ENCODE peak calls at places on chromosomes 4 and X, in eight cellular contexts. One of them, this sample, is unnamed.

GRCh38 chr4:98630804-98631454 is 27.5 kb downstream of the TSPAN5 start:
- DNase-seq in pancreas: no peak
- DNase-seq in A549: no peak
- DNase-seq in IMR-90: peak; percentile 13
- DNase-seq in uterus: no peak
- DNase-seq in AG04449: no peak
- DNase-seq in thoracic aorta: no peak
- DNase-seq in foreskin fibroblast: peak; percentile 59
- DNase-seq in this sample: no peak

GRCh38 chrX:17860179-17860780 is 818 bp downstream of the RAI2 start:
- DNase-seq in pancreas: peak; percentile 30
- DNase-seq in A549: no peak
- DNase-seq in IMR-90: no peak
- DNase-seq in uterus: peak; percentile 34
- DNase-seq in AG04449: no peak
- DNase-seq in thoracic aorta: no peak
- DNase-seq in foreskin fibroblast: peak; percentile 39
- DNase-seq in this sample: no peak

GRCh38 chr4:61468091-61468720 is 268.1 kb downstream of the ADGRL3 start:
- DNase-seq in pancreas: no peak
- DNase-seq in A549: peak; percentile 1
- DNase-seq in IMR-90: peak; percentile 58
- DNase-seq in uterus: no peak
- DNase-seq in AG04449: no peak
- DNase-seq in thoracic aorta: no peak
- DNase-seq in foreskin fibroblast: peak; percentile 44
- DNase-seq in this sample: peak; percentile 45

GRCh38 chrX:67503453-67503852 is 40.4 kb upstream of the AR start:
- DNase-seq in pancreas: no peak
- DNase-seq in A549: no peak
- DNase-seq in IMR-90: no peak
- DNase-seq in uterus: no peak
- DNase-seq in AG04449: no peak
- DNase-seq in thoracic aorta: no peak
- DNase-seq in foreskin fibroblast: no peak
- DNase-seq in this sample: no peak

GRCh38 chrX:42119076-42119475 is 195.7 kb upstream of the CASK start:
- DNase-seq in pancreas: no peak
- DNase-seq in A549: peak; percentile 86
- DNase-seq in IMR-90: peak; percentile 72
- DNase-seq in uterus: no peak
- DNase-seq in AG04449: no peak
- DNase-seq in thoracic aorta: no peak
- DNase-seq in foreskin fibroblast: peak; percentile 69
- DNase-seq in this sample: peak; percentile 94

GRCh38 chr4:181959121-181959520 is 284.1 kb upstream of the TENM3 start:
- DNase-seq in pancreas: no peak
- DNase-seq in A549: peak; percentile 25
- DNase-seq in IMR-90: peak; percentile 89
- DNase-seq in uterus: no peak
- DNase-seq in AG04449: peak; percentile 65
- DNase-seq in thoracic aorta: no peak
- DNase-seq in foreskin fibroblast: peak; percentile 87
- DNase-seq in this sample: peak; percentile 63

GRCh38 chrX:41716217-41716616 is 7.8 kb upstream of the GPR82 start:
- DNase-seq in pancreas: no peak
- DNase-seq in A549: no peak
- DNase-seq in IMR-90: no peak
- DNase-seq in uterus: no peak
- DNase-seq in AG04449: no peak
- DNase-seq in thoracic aorta: no peak
- DNase-seq in foreskin fibroblast: no peak
- DNase-seq in this sample: no peak

GRCh38 chr4:88275516-88275915 is 8.8 kb downstream of the PPM1K start:
- DNase-seq in pancreas: no peak
- DNase-seq in A549: no peak
- DNase-seq in IMR-90: peak; percentile 11
- DNase-seq in uterus: no peak
- DNase-seq in AG04449: no peak
- DNase-seq in thoracic aorta: no peak
- DNase-seq in foreskin fibroblast: peak; percentile 37
- DNase-seq in this sample: no peak

GRCh38 chr4:176404591-176404990 is 84.8 kb downstream of the SPCS3 start:
- DNase-seq in pancreas: no peak
- DNase-seq in A549: peak; percentile 17
- DNase-seq in IMR-90: peak; percentile 86
- DNase-seq in uterus: no peak
- DNase-seq in AG04449: no peak
- DNase-seq in thoracic aorta: no peak
- DNase-seq in foreskin fibroblast: peak; percentile 84
- DNase-seq in this sample: peak; percentile 48

GRCh38 chrX:24494544-24495113 is 29.5 kb downstream of the PDK3 start:
- DNase-seq in pancreas: no peak
- DNase-seq in A549: peak; percentile 74
- DNase-seq in IMR-90: peak; percentile 80
- DNase-seq in uterus: no peak
- DNase-seq in AG04449: peak; percentile 24
- DNase-seq in thoracic aorta: no peak
- DNase-seq in foreskin fibroblast: peak; percentile 49
- DNase-seq in this sample: peak; percentile 83

GRCh38 chr4:24559889-24560288 is 24.5 kb downstream of the DHX15 start:
- DNase-seq in pancreas: no peak
- DNase-seq in A549: peak; percentile 20
- DNase-seq in IMR-90: peak; percentile 61
- DNase-seq in uterus: no peak
- DNase-seq in AG04449: no peak
- DNase-seq in thoracic aorta: no peak
- DNase-seq in foreskin fibroblast: peak; percentile 77
- DNase-seq in this sample: peak; percentile 61

GRCh38 chr4:83962492-83962891 is 426.6 kb downstream of the GPAT3 start:
- DNase-seq in pancreas: no peak
- DNase-seq in A549: no peak
- DNase-seq in IMR-90: no peak
- DNase-seq in uterus: no peak
- DNase-seq in AG04449: no peak
- DNase-seq in thoracic aorta: no peak
- DNase-seq in foreskin fibroblast: no peak
- DNase-seq in this sample: no peak

GRCh38 chr4:38673109-38673978 is 9.3 kb downstream of the KLF3 start:
- DNase-seq in pancreas: peak; percentile 68
- DNase-seq in A549: peak; percentile 69
- DNase-seq in IMR-90: no peak
- DNase-seq in uterus: peak; percentile 63
- DNase-seq in AG04449: no peak
- DNase-seq in thoracic aorta: no peak
- DNase-seq in foreskin fibroblast: peak; percentile 88
- DNase-seq in this sample: peak; percentile 42

GRCh38 chr4:183508693-183509092 is 3.8 kb downstream of the ING2 start:
- DNase-seq in pancreas: no peak
- DNase-seq in A549: no peak
- DNase-seq in IMR-90: no peak
- DNase-seq in uterus: no peak
- DNase-seq in AG04449: no peak
- DNase-seq in thoracic aorta: no peak
- DNase-seq in foreskin fibroblast: no peak
- DNase-seq in this sample: no peak

GRCh38 chr4:15684498-15684897 is 2.9 kb downstream of the FAM200B start:
- DNase-seq in pancreas: no peak
- DNase-seq in A549: no peak
- DNase-seq in IMR-90: no peak
- DNase-seq in uterus: no peak
- DNase-seq in AG04449: no peak
- DNase-seq in thoracic aorta: no peak
- DNase-seq in foreskin fibroblast: no peak
- DNase-seq in this sample: no peak

GRCh38 chrX:119121341-119121740 is 6.3 kb downstream of the KIAA1210 start:
- DNase-seq in pancreas: no peak
- DNase-seq in A549: no peak
- DNase-seq in IMR-90: peak; percentile 31
- DNase-seq in uterus: no peak
- DNase-seq in AG04449: no peak
- DNase-seq in thoracic aorta: no peak
- DNase-seq in foreskin fibroblast: peak; percentile 49
- DNase-seq in this sample: peak; percentile 51

GRCh38 chrX:133005038-133005437 is 46.6 kb upstream of the HS6ST2 start:
- DNase-seq in pancreas: no peak
- DNase-seq in A549: no peak
- DNase-seq in IMR-90: peak; percentile 1
- DNase-seq in uterus: no peak
- DNase-seq in AG04449: no peak
- DNase-seq in thoracic aorta: no peak
- DNase-seq in foreskin fibroblast: peak; percentile 3
- DNase-seq in this sample: peak; percentile 9

GRCh38 chr4:117085185-117085701 is at the start of gene TRAM1L1:
- DNase-seq in pancreas: peak; percentile 67
- DNase-seq in A549: peak; percentile 61
- DNase-seq in IMR-90: peak; percentile 63
- DNase-seq in uterus: peak; percentile 44
- DNase-seq in AG04449: peak; percentile 23
- DNase-seq in thoracic aorta: no peak
- DNase-seq in foreskin fibroblast: peak; percentile 81
- DNase-seq in this sample: peak; percentile 54

GRCh38 chr4:20532096-20532495 is 168.2 kb upstream of the PACRGL start:
- DNase-seq in pancreas: no peak
- DNase-seq in A549: no peak
- DNase-seq in IMR-90: no peak
- DNase-seq in uterus: no peak
- DNase-seq in AG04449: no peak
- DNase-seq in thoracic aorta: no peak
- DNase-seq in foreskin fibroblast: no peak
- DNase-seq in this sample: no peak

GRCh38 chr4:73070072-73070385 is 513 bp upstream of the COX18 start:
- DNase-seq in pancreas: no peak
- DNase-seq in A549: no peak
- DNase-seq in IMR-90: no peak
- DNase-seq in uterus: no peak
- DNase-seq in AG04449: no peak
- DNase-seq in thoracic aorta: no peak
- DNase-seq in foreskin fibroblast: no peak
- DNase-seq in this sample: no peak

GRCh38 chrX:70030242-70030823 is 19.4 kb downstream of the AWAT2 start:
- DNase-seq in pancreas: no peak
- DNase-seq in A549: peak; percentile 61
- DNase-seq in IMR-90: peak; percentile 49
- DNase-seq in uterus: no peak
- DNase-seq in AG04449: no peak
- DNase-seq in thoracic aorta: no peak
- DNase-seq in foreskin fibroblast: peak; percentile 49
- DNase-seq in this sample: peak; percentile 78

GRCh38 chr4:21083413-21083812 is 383.2 kb downstream of the PACRGL start:
- DNase-seq in pancreas: no peak
- DNase-seq in A549: no peak
- DNase-seq in IMR-90: no peak
- DNase-seq in uterus: no peak
- DNase-seq in AG04449: no peak
- DNase-seq in thoracic aorta: no peak
- DNase-seq in foreskin fibroblast: no peak
- DNase-seq in this sample: no peak

GRCh38 chrX:133794151-133794550 is 191.2 kb downstream of the GPC3 start:
- DNase-seq in pancreas: no peak
- DNase-seq in A549: no peak
- DNase-seq in IMR-90: no peak
- DNase-seq in uterus: no peak
- DNase-seq in AG04449: no peak
- DNase-seq in thoracic aorta: no peak
- DNase-seq in foreskin fibroblast: peak; percentile 37
- DNase-seq in this sample: no peak

DNA sequence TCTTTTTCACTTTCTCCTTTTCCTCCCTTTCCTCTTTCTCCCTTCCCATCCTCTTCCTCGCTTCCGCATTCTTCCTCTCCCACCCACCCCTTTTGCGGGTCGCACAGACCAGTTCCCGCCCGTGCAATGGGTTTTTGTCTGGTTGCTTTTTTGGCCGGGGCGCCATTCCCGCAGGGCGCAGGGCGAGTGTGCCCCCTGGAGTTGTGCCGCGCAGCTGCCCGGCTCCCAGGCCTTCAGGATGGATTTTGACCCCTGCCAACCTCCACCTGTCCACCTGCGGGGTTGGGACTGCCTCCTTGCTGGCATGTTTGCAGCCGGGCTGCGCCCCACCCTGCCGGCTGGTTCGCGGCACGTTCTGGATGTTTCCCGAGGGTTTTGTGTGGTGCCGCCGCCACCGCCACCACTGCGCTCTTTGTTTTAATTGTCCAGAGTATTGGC is 578 bp upstream of the SEL1L3 start:
- DNase-seq in pancreas: peak; percentile 81
- DNase-seq in A549: peak; percentile 27
- DNase-seq in IMR-90: no peak
- DNase-seq in uterus: no peak
- DNase-seq in AG04449: no peak
- DNase-seq in thoracic aorta: no peak
- DNase-seq in foreskin fibroblast: no peak
- DNase-seq in this sample: no peak
- TF ChIP-seq CTCF in pancreas: no peak
- TF ChIP-seq CTCF in A549: peak; percentile 33
- TF ChIP-seq CTCF in IMR-90: peak; percentile 23
- TF ChIP-seq CTCF in uterus: no peak
- TF ChIP-seq CTCF in AG04449: peak; percentile 47
- TF ChIP-seq CTCF in thoracic aorta: no peak
- TF ChIP-seq CTCF in foreskin fibroblast: peak; percentile 9
- TF ChIP-seq CTCF in this sample: peak; percentile 21

GRCh38 chr4:4871267-4872147 is 12.0 kb downstream of the MSX1 start:
- DNase-seq in pancreas: no peak
- DNase-seq in A549: no peak
- DNase-seq in IMR-90: no peak
- DNase-seq in uterus: no peak
- DNase-seq in AG04449: no peak
- DNase-seq in thoracic aorta: no peak
- DNase-seq in foreskin fibroblast: no peak
- DNase-seq in this sample: no peak
- H3K4me3 ChIP-seq in pancreas: no peak overlapping the region
- H3K4me3 ChIP-seq in A549: peak overlapping the region; percentile 19
- H3K4me3 ChIP-seq in IMR-90: no peak overlapping the region
- H3K4me3 ChIP-seq in uterus: no peak overlapping the region
- H3K4me3 ChIP-seq in AG04449: no peak overlapping the region
- H3K4me3 ChIP-seq in thoracic aorta: no peak overlapping the region
- H3K4me3 ChIP-seq in foreskin fibroblast: peak overlapping the region; percentile 7
- H3K4me3 ChIP-seq in this sample: no peak overlapping the region

DNA sequence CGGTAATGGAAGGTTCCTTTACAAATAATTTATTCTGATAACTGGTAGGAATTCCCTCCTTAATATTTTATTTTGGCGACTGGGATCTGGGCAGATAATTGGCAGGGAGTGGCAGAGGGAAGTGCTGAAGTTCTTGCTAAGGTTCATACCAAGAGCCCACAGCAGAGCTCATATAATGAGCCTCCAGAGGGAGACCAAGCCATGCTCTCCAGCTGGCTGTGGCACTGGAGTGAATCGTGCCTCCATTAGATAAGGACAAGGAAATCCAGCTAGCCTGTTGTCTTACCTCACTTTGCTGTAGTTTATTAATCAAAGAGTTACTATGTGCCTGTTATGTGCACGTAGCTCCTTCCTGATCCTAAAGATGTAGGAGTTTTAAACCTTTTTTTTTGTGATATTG is 1.3 kb downstream of the ASB12 start:
- DNase-seq in pancreas: no peak
- DNase-seq in A549: no peak
- DNase-seq in IMR-90: no peak
- DNase-seq in uterus: no peak
- DNase-seq in AG04449: no peak
- DNase-seq in thoracic aorta: no peak
- DNase-seq in foreskin fibroblast: no peak
- DNase-seq in this sample: no peak
- TF ChIP-seq CTCF in pancreas: no peak
- TF ChIP-seq CTCF in A549: no peak
- TF ChIP-seq CTCF in IMR-90: no peak
- TF ChIP-seq CTCF in uterus: no peak
- TF ChIP-seq CTCF in AG04449: no peak
- TF ChIP-seq CTCF in thoracic aorta: no peak
- TF ChIP-seq CTCF in foreskin fibroblast: no peak
- TF ChIP-seq CTCF in this sample: no peak

GRCh38 chr4:150080875-150081274 is 2.6 kb downstream of the DCLK2 start:
- DNase-seq in pancreas: no peak
- DNase-seq in A549: peak; percentile 38
- DNase-seq in IMR-90: peak; percentile 35
- DNase-seq in uterus: no peak
- DNase-seq in AG04449: no peak
- DNase-seq in thoracic aorta: no peak
- DNase-seq in foreskin fibroblast: no peak
- DNase-seq in this sample: no peak
- H3K4me3 ChIP-seq in pancreas: no peak overlapping the region
- H3K4me3 ChIP-seq in A549: peak overlapping the region; percentile 94
- H3K4me3 ChIP-seq in IMR-90: peak overlapping the region; percentile 78
- H3K4me3 ChIP-seq in uterus: no peak overlapping the region
- H3K4me3 ChIP-seq in AG04449: peak overlapping the region; percentile 82
- H3K4me3 ChIP-seq in thoracic aorta: peak overlapping the region; percentile 91
- H3K4me3 ChIP-seq in foreskin fibroblast: peak overlapping the region; percentile 81
- H3K4me3 ChIP-seq in this sample: no peak overlapping the region

This sample was measured in fibroblast of pulmonary artery.